ENCODE peak calls at places on chromosomes 2 and 18, in six cellular contexts. T is neuronal stem cell, Y is IMR-90, U is mesendoderm, Q is H1, R is mesenchymal stem cell. H is an unnamed sample.

GRCh38 chr2:189159717-189160116 is 19.8 kb downstream of the COL5A2 start:
- DNase-seq in T (no peak), Q (no peak), Y (no peak), U (no peak), R (no peak), H (no peak)

GRCh38 chr18:47087676-47088075 is 52.3 kb upstream of the ELOA2 start:
- DNase-seq in T (no peak), R (no peak), Y (no peak), Q (no peak), U (no peak), H (no peak)

GRCh38 chr18:69845588-69846506 is 101.8 kb downstream of the CD226 start:
- DNase-seq in R (peak), Y (peak), T (no peak), U (peak), Q (no peak), H (no peak)

GRCh38 chr2:101983486-101983885 is 8.3 kb upstream of the IL1R2 start:
- DNase-seq in R (no peak), U (peak), T (no peak), Y (no peak), Q (no peak), H (no peak)

GRCh38 chr2:138395565-138396306 is 105.8 kb upstream of the SPOPL start:
- DNase-seq in T (no peak), R (peak), Q (no peak), U (no peak), Y (peak), H (no peak)

GRCh38 chr2:145015561-145015960 is 495.6 kb upstream of the ZEB2 start:
- DNase-seq in Q (no peak), U (no peak), T (peak), R (no peak), Y (no peak), H (no peak)

GRCh38 chr2:234136461-234136860 is 86.0 kb downstream of the SPP2 start:
- DNase-seq in T (no peak), Y (no peak), Q (no peak), U (peak), R (no peak), H (no peak)

GRCh38 chr2:45992021-45992745 is 305.0 kb upstream of the EPAS1 start:
- DNase-seq in R (no peak), T (no peak), Q (no peak), Y (peak), U (peak), H (no peak)

DNA sequence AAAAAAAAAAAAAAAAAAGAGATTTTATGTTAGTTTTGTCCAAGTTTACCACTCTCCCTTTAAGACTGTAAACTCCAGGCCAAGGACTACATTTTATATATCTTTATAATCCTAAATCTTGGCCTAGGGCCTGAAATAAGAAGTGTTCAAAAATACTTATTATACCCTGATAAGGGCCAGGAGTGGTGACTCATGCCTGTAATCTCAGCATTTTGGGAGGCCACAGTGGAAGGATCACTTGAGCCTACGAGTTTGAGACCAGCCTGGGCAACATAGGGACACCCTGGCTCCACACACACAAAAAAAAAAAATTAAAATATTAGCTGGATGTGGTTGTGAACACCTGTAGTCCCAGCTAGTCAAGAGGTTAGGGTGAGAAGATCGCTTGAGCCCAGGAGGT is 12.7 kb downstream of the TRIP12 start:
- DNase-seq in Y (no peak), Q (no peak), U (no peak), R (no peak), T (no peak), H (no peak)
- H2BK5ac ChIP-seq in Y (no peak), Q (no peak), U (no peak), R (no peak), T (no peak), H (no peak)

DNA sequence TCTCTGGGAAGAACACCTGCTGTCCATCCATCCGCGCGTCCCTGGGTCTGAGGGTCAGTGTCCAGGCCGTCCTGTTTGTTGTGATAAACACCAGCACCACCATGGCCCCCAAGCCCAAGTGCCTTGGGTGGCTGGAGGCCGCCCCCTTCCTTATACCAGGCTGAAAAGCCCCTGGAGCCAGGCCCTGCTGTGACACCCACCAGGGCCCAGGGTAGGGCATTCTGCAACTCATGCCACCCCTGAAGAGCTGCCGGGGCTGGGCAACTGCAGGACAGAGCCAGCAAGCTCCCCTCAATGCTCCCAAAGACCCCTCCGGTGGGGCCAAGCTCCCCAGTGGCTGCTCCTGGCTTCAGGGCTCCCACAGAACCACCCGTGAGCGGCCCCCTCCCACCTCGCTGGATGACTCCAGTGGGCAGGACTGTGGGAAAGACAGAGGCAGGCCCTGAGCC is 31.9 kb upstream of the SNED1 start:
- DNase-seq in U (no peak), T (no peak), Y (no peak), Q (no peak), R (no peak), H (no peak)
- H2BK15ac ChIP-seq in U (no peak), T (no peak), Y (no peak), Q (no peak), R (no peak), H (no peak)

DNA sequence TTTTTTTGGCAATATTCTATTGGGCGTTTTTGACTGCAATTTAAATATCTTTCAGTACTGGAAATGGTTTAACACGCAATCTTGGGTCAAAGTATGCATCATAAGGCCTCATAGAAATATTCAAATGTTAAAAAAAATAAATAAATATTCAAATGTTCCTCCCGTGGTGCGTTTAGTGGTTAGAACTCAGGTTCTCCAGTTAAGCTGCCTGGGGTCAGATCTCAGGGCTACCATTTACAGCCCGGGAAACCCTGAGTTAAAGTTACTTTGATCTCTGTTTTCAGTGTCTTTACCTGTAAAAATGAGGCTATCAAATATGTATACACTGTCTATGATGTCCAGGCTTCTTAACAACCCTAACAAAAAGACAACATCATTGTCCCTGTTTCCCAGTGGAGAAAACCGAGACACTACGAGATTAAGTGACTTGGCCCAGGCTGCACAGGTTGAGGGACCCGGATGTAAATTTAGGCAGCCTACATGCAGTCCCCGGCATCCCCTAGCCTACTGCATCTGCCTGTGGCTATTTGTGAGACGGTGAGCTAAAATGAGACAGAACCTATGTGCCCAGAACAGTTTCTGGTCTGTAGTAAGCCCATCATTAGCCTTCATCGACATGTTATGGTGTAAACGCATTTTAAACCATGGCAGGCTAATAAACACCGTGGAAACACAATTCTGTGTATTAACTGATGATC is 1.7 kb downstream of the FHL2 start:
- DNase-seq in R (no peak), U (peak), T (no peak), Q (no peak), Y (no peak), H (no peak)
- H2BK5ac ChIP-seq in R (peak), U (no peak), T (no peak), Q (no peak), Y (peak), H (no peak)

DNA sequence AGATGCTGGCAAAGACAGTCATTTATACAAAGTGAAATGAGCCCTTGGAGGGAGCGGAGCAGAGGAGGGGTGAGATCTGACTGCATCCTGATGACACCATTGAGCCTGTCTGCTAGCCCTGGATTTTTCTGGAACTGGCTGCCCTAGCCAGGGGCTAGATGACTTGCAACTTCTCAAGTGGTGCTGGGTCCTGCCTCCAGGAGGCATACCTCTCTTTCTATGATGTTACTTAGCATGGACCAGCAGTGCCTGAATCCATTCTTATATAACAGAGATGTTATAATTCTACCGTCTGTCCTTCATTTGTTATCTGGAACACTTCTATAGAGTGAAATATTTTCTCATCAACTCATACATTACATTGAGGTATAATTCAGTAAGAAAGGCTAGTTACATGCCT is 8.5 kb upstream of the TWIST2 start:
- DNase-seq in T (no peak), Q (no peak), U (peak), Y (no peak), R (no peak), H (no peak)
- H2BK15ac ChIP-seq in T (no peak), Q (no peak), U (no peak), Y (no peak), R (no peak), H (no peak)

GRCh38 chr2:240560480-240561324 is 545 bp downstream of the DUSP28 start:
- DNase-seq in R (peak), T (peak), Q (peak), U (peak), Y (peak), H (peak)
- H2BK5ac ChIP-seq in R (peak), T (peak), Q (no peak), U (no peak), Y (peak), H (no peak)

GRCh38 chr2:150482111-150482510 is 5.4 kb downstream of the RND3 start:
- DNase-seq in R (peak), U (no peak), Y (no peak), Q (no peak), T (no peak), H (no peak)

GRCh38 chr2:150479075-150479915 is 8.2 kb downstream of the RND3 start:
- DNase-seq in Q (no peak), U (no peak), Y (peak), T (no peak), R (peak), H (no peak)

GRCh38 chr2:150482667-150483260 is 4.7 kb downstream of the RND3 start:
- DNase-seq in Q (no peak), Y (peak), T (no peak), U (no peak), R (peak), H (no peak)

GRCh38 chr2:150480241-150480640 is 7.2 kb downstream of the RND3 start:
- DNase-seq in U (peak), R (peak), Y (peak), T (no peak), Q (no peak), H (no peak)

GRCh38 chr2:150480971-150481830 is 6.3 kb downstream of the RND3 start:
- DNase-seq in R (no peak), T (no peak), Q (no peak), U (no peak), Y (peak), H (no peak)
- H2BK15ac ChIP-seq in R (no peak), T (no peak), Q (no peak), U (no peak), Y (no peak), H (no peak)

DNA sequence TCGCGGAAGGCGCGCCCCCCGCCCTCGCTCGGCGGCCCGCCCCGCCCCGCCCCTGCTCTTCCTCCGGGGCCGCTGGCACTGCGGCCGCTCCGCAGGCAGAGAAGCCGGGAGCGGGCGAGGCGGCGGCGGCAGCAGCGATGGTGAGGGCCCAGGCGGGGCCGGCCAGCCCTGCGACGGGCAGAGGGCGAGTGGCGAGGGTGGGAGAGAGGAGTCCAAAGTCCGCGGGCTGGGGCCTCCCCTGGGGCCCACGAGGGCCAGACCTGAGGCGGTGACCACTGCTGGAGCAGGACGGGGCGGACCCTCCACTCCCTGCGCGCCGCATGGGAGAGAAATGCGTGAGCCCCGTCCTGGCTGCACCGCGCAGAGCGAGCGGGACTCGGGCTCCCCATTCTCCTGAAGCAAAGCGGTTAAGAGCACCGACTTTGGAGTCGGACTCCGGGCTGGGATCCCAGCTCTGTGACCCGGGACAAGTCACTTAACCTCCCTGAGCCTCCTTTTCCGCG is at the start of gene VAMP5:
- DNase-seq in R (no peak), T (no peak), Q (no peak), U (no peak), Y (no peak), H (peak)
- H2BK5ac ChIP-seq in R (no peak), T (peak), Q (peak), U (no peak), Y (peak), H (no peak)

DNA sequence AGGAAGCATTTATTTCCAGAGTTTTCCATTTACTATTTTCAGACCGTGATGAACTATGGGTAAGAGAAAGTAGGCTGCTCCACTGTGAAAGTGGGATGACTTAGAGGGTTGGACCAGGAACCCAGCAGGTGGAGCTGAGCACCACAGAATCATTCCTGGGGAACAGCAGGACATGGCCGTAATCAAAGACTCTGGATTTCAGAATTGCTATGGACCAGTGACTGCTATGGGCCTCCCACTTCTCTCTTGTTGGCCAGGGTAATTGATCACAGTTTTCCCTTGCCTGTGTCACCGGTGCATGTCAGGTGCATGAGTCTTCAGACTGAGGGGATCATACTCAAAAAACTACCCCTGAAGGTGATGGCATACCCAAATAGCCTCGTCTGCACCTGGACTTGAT is 90.6 kb upstream of the GPC1 start:
- DNase-seq in T (no peak), Y (no peak), U (no peak), R (no peak), Q (no peak), H (no peak)
- H2BK15ac ChIP-seq in T (no peak), Y (no peak), U (no peak), R (no peak), Q (no peak), H (no peak)